ENCODE peak calls at places on chromosomes 11 and 22, in nine cellular contexts. B is lower lobe of right lung, E is GM23248, F is SJSA1, J is suprapubic skin, Y is Karpas-422, Z is brain microvascular endothelial cell, N is uterus, S is A549. P is an unnamed sample.
A peak's percentile ranks its signal among the peaks of the same experiment; 100 is the strongest.

GRCh38 chr11:84924290-84924689 is 702.9 kb downstream of the DLG2 start:
- DNase-seq in Y (no peak), E (no peak), Z (no peak), B (no peak), F (no peak), J (no peak), N (no peak), S (no peak), P (no peak)

GRCh38 chr11:77728203-77728786 is 90.7 kb upstream of the CLNS1A start:
- DNase-seq in S (no peak), J (no peak), Y (no peak), Z (no peak), F (no peak), B (no peak), N (no peak), E (no peak), P (no peak)

GRCh38 chr11:130209128-130209932 is 49.7 kb downstream of the ST14 start:
- DNase-seq in J (peak; percentile 58), S (no peak), E (no peak), Z (no peak), B (peak; percentile 37), Y (no peak), N (no peak), F (no peak), P (no peak)

GRCh38 chr11:131302831-131303230 is 67.6 kb upstream of the NTM start:
- DNase-seq in S (no peak), J (no peak), Z (no peak), B (no peak), Y (no peak), E (peak; percentile 15), N (no peak), F (no peak), P (no peak)

GRCh38 chr11:72947229-72947628 is 133.0 kb downstream of the ATG16L2 start:
- DNase-seq in Y (no peak), F (no peak), Z (no peak), E (peak; percentile 14), B (no peak), S (no peak), N (no peak), J (no peak), P (no peak)

GRCh38 chr11:116578971-116579687 is 193.7 kb downstream of the BUD13 start:
- DNase-seq in Z (no peak), S (no peak), Y (no peak), J (no peak), B (no peak), E (peak; percentile 46), N (no peak), F (no peak), P (no peak)

GRCh38 chr11:132047167-132047566 is 676.8 kb downstream of the NTM start:
- DNase-seq in J (no peak), S (no peak), Y (no peak), B (no peak), N (no peak), F (no peak), E (no peak), Z (no peak), P (no peak)

GRCh38 chr11:123457187-123457770 is 27.2 kb downstream of the GRAMD1B start:
- DNase-seq in N (no peak), Z (no peak), B (peak; percentile 63), Y (no peak), S (no peak), F (no peak), E (no peak), J (no peak), P (no peak)

GRCh38 chr11:35969089-35970046 is 25.5 kb downstream of the LDLRAD3 start:
- DNase-seq in N (no peak), Z (no peak), S (no peak), J (no peak), B (peak; percentile 50), Y (no peak), E (no peak), F (peak; percentile 12), P (no peak)

GRCh38 chr11:35967042-35967441 is 23.2 kb downstream of the LDLRAD3 start:
- DNase-seq in B (no peak), Y (no peak), S (no peak), F (no peak), J (no peak), N (no peak), Z (no peak), E (no peak), P (no peak)

GRCh38 chr11:35970445-35970844 is 26.6 kb downstream of the LDLRAD3 start:
- DNase-seq in F (no peak), B (no peak), S (no peak), Z (no peak), J (no peak), E (no peak), Y (no peak), N (no peak), P (no peak)

GRCh38 chr11:35971841-35972422 is 28.1 kb downstream of the LDLRAD3 start:
- DNase-seq in S (no peak), Z (no peak), B (no peak), J (no peak), E (no peak), F (no peak), N (no peak), Y (no peak), P (no peak)

DNA sequence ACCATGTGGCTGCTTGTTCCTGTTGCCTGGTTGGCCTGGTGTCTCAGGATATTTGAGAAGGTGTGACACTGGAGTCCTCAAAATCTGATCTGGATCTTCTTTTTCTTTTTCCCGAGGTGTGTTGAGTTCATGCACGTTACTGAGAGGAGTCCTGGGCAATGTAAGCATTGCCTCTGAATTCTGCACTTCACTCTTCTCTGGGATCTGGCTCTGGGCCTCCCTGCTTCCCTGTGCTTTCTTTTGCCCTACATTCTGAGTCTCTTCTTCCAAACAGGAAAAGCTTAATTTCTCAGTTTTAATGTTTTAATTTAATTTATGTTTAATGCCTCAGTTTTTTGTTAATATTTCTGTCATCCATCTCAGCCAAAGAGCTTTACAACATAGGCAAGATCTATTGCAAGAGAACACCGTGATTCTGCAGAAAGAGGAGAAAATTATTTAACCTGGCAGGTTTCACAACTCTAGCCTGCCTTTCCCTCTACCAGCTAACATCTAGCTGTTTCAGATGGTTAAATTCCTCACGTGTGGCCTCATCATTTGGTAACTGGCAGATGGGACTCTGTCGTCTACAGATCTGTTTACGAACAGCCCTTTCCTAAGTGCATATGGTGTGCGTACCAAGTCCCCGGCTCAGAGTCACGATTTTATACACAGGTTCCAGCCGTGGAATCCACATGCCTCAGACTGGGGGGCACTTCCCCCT is 24.7 kb downstream of the LDLRAD3 start:
- DNase-seq in B (no peak), J (no peak), N (no peak), F (no peak), E (no peak), Z (no peak), Y (no peak), S (no peak), P (no peak)
- H3K27ac ChIP-seq in B (no peak overlapping the region), J (no peak overlapping the region), N (no peak overlapping the region), F (no peak overlapping the region), E (no peak overlapping the region), Z (no peak overlapping the region), Y (no peak overlapping the region), S (no peak overlapping the region), P (no peak overlapping the region)

GRCh38 chr22:20536590-20537324 is 29.3 kb downstream of the MED15 start:
- DNase-seq in N (no peak), F (no peak), B (peak; percentile 33), S (no peak), E (no peak), Z (no peak), Y (no peak), J (no peak), P (no peak)
- H3K27ac ChIP-seq in N (no peak overlapping the region), F (no peak overlapping the region), B (no peak overlapping the region), S (no peak overlapping the region), E (peak overlapping the region; percentile 26), Z (no peak overlapping the region), Y (no peak overlapping the region), J (no peak overlapping the region), P (no peak overlapping the region)

GRCh38 chr11:3832816-3833215 is 7.9 kb downstream of the RHOG start:
- DNase-seq in J (no peak), Z (no peak), N (no peak), Y (no peak), F (no peak), B (no peak), E (no peak), S (no peak), P (no peak)

GRCh38 chr11:3833461-3833860 is 7.3 kb downstream of the RHOG start:
- DNase-seq in S (no peak), J (no peak), E (no peak), Y (no peak), N (no peak), Z (no peak), F (no peak), B (no peak), P (no peak)

GRCh38 chr11:3830741-3831140 is 10.0 kb downstream of the RHOG start:
- DNase-seq in Y (no peak), J (no peak), N (no peak), F (no peak), S (no peak), Z (no peak), E (no peak), B (no peak), P (no peak)

GRCh38 chr11:3830088-3830487 is 10.7 kb downstream of the RHOG start:
- DNase-seq in J (no peak), E (no peak), S (no peak), F (no peak), Y (no peak), N (no peak), B (no peak), Z (no peak), P (no peak)

DNA sequence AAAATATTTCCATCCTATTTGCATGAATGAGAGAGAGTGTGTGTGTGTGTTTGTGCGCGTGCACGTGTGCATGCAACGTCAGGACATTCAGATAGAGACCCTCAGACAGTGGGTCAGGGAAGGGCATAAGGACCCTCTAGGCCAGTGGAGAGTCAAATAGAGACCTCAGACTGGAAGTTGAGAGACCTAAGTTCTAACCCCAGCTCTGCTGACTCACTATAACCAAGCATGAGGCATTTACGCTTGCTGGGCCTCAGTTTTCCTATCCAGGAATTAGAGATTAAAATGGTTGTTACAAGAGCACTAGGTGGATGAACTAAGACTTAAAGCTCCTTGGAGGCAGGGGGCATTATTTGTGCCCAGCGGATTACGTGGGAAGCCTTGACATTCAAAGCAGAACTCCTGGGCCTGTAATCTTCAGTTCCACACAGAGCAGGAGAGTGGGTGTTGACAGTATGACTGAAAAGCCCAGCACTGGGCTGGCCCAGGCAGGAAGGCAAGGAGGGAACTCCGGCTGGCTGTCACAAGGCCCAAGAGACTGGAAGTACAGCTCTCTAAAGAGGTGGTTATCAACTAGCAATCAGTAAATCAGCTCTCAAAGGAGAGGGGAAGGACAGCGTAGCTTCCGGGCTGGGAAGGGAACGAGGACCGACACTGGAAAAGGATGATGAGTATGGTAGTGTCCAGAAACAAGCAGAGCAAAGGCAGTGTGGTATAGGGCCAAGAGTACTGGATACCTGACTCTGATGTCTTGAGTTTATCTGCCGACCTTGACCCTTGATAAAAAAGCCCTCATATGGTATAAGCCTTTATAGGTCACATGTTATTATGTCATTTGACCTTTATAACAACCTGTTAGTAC is 9.2 kb downstream of the RHOG start:
- DNase-seq in Y (no peak), F (no peak), Z (no peak), J (no peak), S (no peak), B (peak; percentile 74), N (no peak), E (no peak), P (no peak)
- H3K27ac ChIP-seq in Y (peak overlapping the region; percentile 62), F (no peak overlapping the region), Z (peak overlapping the region; percentile 15), J (peak overlapping the region; percentile 10), S (peak overlapping the region; percentile 8), B (no peak overlapping the region), N (no peak overlapping the region), E (no peak overlapping the region), P (no peak overlapping the region)

DNA sequence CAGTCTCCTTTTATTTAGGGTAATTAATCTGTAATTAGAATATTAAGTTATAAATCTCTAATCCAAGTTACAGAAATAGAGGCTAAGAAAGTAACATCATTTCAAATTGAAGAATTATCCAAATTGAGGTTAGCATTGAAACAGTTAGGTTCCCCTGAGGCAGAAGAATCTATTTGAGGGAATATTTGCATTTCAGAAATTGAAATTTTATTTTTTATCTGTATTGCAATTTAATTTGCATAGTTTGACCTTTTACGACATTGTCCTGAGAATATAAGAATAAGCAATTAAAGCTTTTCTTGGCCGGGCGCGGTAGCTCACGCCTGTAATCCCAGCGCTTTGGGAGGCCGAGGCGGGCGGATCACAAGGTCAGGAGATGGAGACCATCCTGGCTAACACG is 27.6 kb downstream of the DDIAS start:
- DNase-seq in F (no peak), N (no peak), S (no peak), Y (peak; percentile 93), J (no peak), Z (no peak), E (no peak), B (no peak), P (no peak)
- H3K27ac ChIP-seq in F (no peak overlapping the region), N (no peak overlapping the region), S (no peak overlapping the region), Y (peak overlapping the region; percentile 97), J (no peak overlapping the region), Z (no peak overlapping the region), E (no peak overlapping the region), B (no peak overlapping the region), P (peak overlapping the region; percentile 91)